ENCODE peak calls at places on chromosomes 6 and 20, in eight cellular contexts. R is T-cell; T is left ventricle myocardium superior; Z is fibroblast of the aortic adventitia; Y is central memory CD4-positive, alpha-beta T cell; G is AG08395; H is esophagus squamous epithelium; B is pancreas. V is an unnamed sample.

GRCh38 chr6:26232306-26232949 is 132.6 kb upstream of the BTN3A2 start:
- DNase-seq in R (no peak), T (no peak), Z (peak; percentile 50), Y (no peak), G (no peak), H (no peak), B (no peak), V (no peak)

GRCh38 chr6:158770948-158771347 is 48.2 kb downstream of the EZR start:
- DNase-seq in R (no peak), T (peak; percentile 82), Z (no peak), Y (no peak), G (no peak), H (no peak), B (no peak), V (no peak)

GRCh38 chr20:41900292-41900691 is 282.1 kb upstream of the CHD6 start:
- DNase-seq in R (no peak), T (no peak), Z (no peak), Y (no peak), G (no peak), H (no peak), B (no peak), V (no peak)

GRCh38 chr20:61353996-61354390 is 101.9 kb downstream of the CDH4 start:
- DNase-seq in R (no peak), T (no peak), Z (no peak), Y (no peak), G (no peak), H (no peak), B (no peak), V (no peak)

GRCh38 chr6:11120273-11121005 is 8.9 kb upstream of the ERVFRD-1 start:
- DNase-seq in R (no peak), T (no peak), Z (peak; percentile 54), Y (no peak), G (no peak), H (no peak), B (no peak), V (no peak)

GRCh38 chr20:9269280-9269971 is 200.5 kb downstream of the PLCB4 start:
- DNase-seq in R (no peak), T (no peak), Z (no peak), Y (no peak), G (peak; percentile 27), H (no peak), B (no peak), V (no peak)

GRCh38 chr6:135311446-135312200 is 130.5 kb downstream of the MYB start:
- DNase-seq in R (no peak), T (no peak), Z (no peak), Y (no peak), G (no peak), H (no peak), B (no peak), V (no peak)

GRCh38 chr20:35698298-35699126 is 640 bp downstream of the NFS1 start:
- DNase-seq in R (no peak), T (no peak), Z (no peak), Y (no peak), G (peak; percentile 11), H (no peak), B (no peak), V (no peak)

GRCh38 chr6:168739381-168739780 is 298.4 kb downstream of the SMOC2 start:
- DNase-seq in R (no peak), T (no peak), Z (no peak), Y (no peak), G (no peak), H (no peak), B (no peak), V (no peak)

GRCh38 chr20:45899041-45899835 is 8.1 kb downstream of the CTSA start:
- DNase-seq in R (no peak), T (no peak), Z (no peak), Y (no peak), G (no peak), H (no peak), B (no peak), V (no peak)

GRCh38 chr6:148776321-148776966 is 29.6 kb downstream of the UST start:
- DNase-seq in R (no peak), T (no peak), Z (peak; percentile 85), Y (no peak), G (peak; percentile 72), H (no peak), B (no peak), V (no peak)

GRCh38 chr6:10759312-10759839 is 11.8 kb downstream of the TMEM14B start:
- DNase-seq in R (no peak), T (no peak), Z (peak; percentile 93), Y (peak; percentile 1), G (peak; percentile 63), H (no peak), B (no peak), V (no peak)